ENCODE peak calls at places on chromosomes 11 and 22, in six cellular contexts. S is NCI-H1417; G is effector memory CD8-positive, alpha-beta T cell; K is ovary; B is T-helper 9 cell; V is CD4-positive, alpha-beta T cell. E is an unnamed sample.

GRCh38 chr11:106457727-106458126 is 380.3 kb downstream of the AASDHPPT start:
- DNase-seq in S (no peak), G (no peak), K (no peak), B (no peak), V (no peak), E (no peak)

GRCh38 chr22:30940655-30941362 is 27.8 kb downstream of the MORC2 start:
- DNase-seq in S (no peak), G (no peak), K (no peak), B (no peak), V (peak), E (no peak)

GRCh38 chr11:110716361-110716760 is 4.1 kb upstream of the ARHGAP20 start:
- DNase-seq in S (no peak), G (no peak), K (no peak), B (no peak), V (no peak), E (no peak)

GRCh38 chr11:11998091-11998781 is 10.2 kb downstream of the DKK3 start:
- DNase-seq in S (no peak), G (no peak), K (no peak), B (no peak), V (no peak), E (no peak)

GRCh38 chr11:70397983-70398833 is at the start of gene CTTN:
- DNase-seq in S (peak), G (peak), K (peak), B (peak), V (peak), E (peak)

GRCh38 chr11:111427471-111427912 is 48.4 kb upstream of the POU2AF1 start:
- DNase-seq in S (peak), G (no peak), K (no peak), B (no peak), V (no peak), E (no peak)

GRCh38 chr11:12706531-12707499 is 32.6 kb downstream of the TEAD1 start:
- DNase-seq in S (peak), G (no peak), K (no peak), B (no peak), V (no peak), E (no peak)

GRCh38 chr11:9753031-9753430 is 89.2 kb downstream of the SWAP70 start:
- DNase-seq in S (no peak), G (no peak), K (no peak), B (no peak), V (no peak), E (no peak)

GRCh38 chr22:45475876-45476514 is 26.7 kb upstream of the FBLN1 start:
- DNase-seq in S (no peak), G (no peak), K (peak), B (no peak), V (no peak), E (no peak)

GRCh38 chr11:61172353-61172752 is 11.1 kb upstream of the VPS37C start:
- DNase-seq in S (no peak), G (no peak), K (no peak), B (no peak), V (no peak), E (peak)

GRCh38 chr11:128341280-128341679 is 246.1 kb downstream of the ETS1 start:
- DNase-seq in S (no peak), G (peak), K (no peak), B (peak), V (peak), E (no peak)

E was measured in sigmoid colon.